ENCODE peak calls at places on chromosomes 5 and 9, in ten cellular contexts. B is neural progenitor cell, Q is Panc1, F is fibroblast of mammary gland, D is PC-3, L is adrenal gland, P is GM12864, J is PC-9, I is GM12865, E is AG09309. Z is an unnamed sample.

GRCh38 chr9:116565986-116566385 is 121.1 kb upstream of the TRIM32 start:
- DNase-seq in B (no peak), Q (no peak), F (no peak), D (no peak), L (no peak), P (no peak), J (no peak), I (no peak), E (no peak), Z (no peak)

GRCh38 chr5:6728011-6728794 is 15.0 kb downstream of the TENT4A start:
- DNase-seq in B (peak; percentile 27), Q (no peak), F (no peak), D (no peak), L (no peak), P (peak; percentile 44), J (no peak), I (peak; percentile 84), E (no peak), Z (no peak)

GRCh38 chr5:135739383-135739961 is 95.0 kb upstream of the SLC25A48 start:
- DNase-seq in B (no peak), Q (no peak), F (peak; percentile 4), D (no peak), L (no peak), P (no peak), J (no peak), I (no peak), E (no peak), Z (no peak)

GRCh38 chr9:38346811-38347735 is 45.4 kb upstream of the ALDH1B1 start:
- DNase-seq in B (peak; percentile 47), Q (no peak), F (no peak), D (no peak), L (peak; percentile 11), P (no peak), J (no peak), I (no peak), E (no peak), Z (no peak)

GRCh38 chr9:100167912-100168775 is 69.1 kb downstream of the INVS start:
- DNase-seq in B (peak; percentile 60), Q (no peak), F (peak; percentile 38), D (no peak), L (no peak), P (no peak), J (no peak), I (no peak), E (no peak), Z (peak; percentile 6)

GRCh38 chr9:123929177-123929869 is 603 bp downstream of the DENND1A start:
- DNase-seq in B (peak; percentile 35), Q (no peak), F (no peak), D (no peak), L (peak; percentile 56), P (no peak), J (no peak), I (peak; percentile 66), E (no peak), Z (no peak)

GRCh38 chr9:92291577-92291976 is 1.9 kb downstream of the IARS1 start:
- DNase-seq in B (no peak), Q (no peak), F (no peak), D (no peak), L (no peak), P (no peak), J (no peak), I (no peak), E (no peak), Z (no peak)

GRCh38 chr5:98651715-98652114 is 121.7 kb upstream of the RGMB start:
- DNase-seq in B (no peak), Q (no peak), F (peak; percentile 23), D (peak; percentile 29), L (no peak), P (no peak), J (no peak), I (no peak), E (no peak), Z (no peak)

GRCh38 chr5:81750308-81751008 is 439 bp downstream of the SSBP2 start:
- DNase-seq in B (peak; percentile 56), Q (no peak), F (no peak), D (no peak), L (no peak), P (no peak), J (no peak), I (peak; percentile 40), E (no peak), Z (no peak)
- TF ChIP-seq CTCF in B (no peak), Q (no peak), F (no peak), D (no peak), L (no peak), P (no peak), J (no peak), I (no peak), E (no peak), Z (no peak)

DNA sequence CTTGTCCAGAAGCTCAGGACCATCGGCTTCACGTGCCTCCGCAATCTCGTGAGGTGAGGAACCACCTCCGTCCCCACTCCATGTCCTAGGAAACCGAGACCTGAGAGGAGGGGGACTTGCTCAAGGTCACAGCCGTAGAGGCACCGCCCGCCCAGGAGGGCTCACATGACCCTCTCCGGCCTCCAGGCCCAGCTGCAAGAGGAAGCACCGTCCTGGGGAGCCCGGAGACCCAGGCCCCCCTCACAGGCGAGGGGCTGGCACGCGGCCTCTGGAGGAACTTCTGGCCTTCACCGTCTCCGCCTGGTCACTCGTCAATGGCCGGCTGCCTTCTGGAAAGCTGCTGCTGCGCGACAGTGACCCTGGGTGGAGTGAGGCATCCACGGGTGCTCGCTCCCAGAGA is 24.2 kb downstream of the FAM78A start:
- DNase-seq in B (no peak), Q (no peak), F (no peak), D (no peak), L (no peak), P (no peak), J (no peak), I (no peak), E (no peak), Z (no peak)
- H3K4me3 ChIP-seq in B (no peak overlapping the region), Q (no peak overlapping the region), F (no peak overlapping the region), D (no peak overlapping the region), L (peak overlapping the region; percentile 19), P (peak overlapping the region; percentile 62), J (no peak overlapping the region), I (peak overlapping the region; percentile 78), E (no peak overlapping the region), Z (no peak overlapping the region)

GRCh38 chr5:38994329-38994927 is 79.8 kb downstream of the RICTOR start:
- DNase-seq in B (peak; percentile 59), Q (no peak), F (peak; percentile 79), D (peak; percentile 89), L (peak; percentile 40), P (peak; percentile 15), J (peak; percentile 73), I (no peak), E (peak; percentile 57), Z (peak; percentile 84)
- TF ChIP-seq CTCF in B (peak; percentile 52), Q (peak; percentile 57), F (peak; percentile 66), D (peak; percentile 82), L (peak; percentile 54), P (peak; percentile 41), J (peak; percentile 80), I (no peak), E (peak; percentile 66), Z (peak; percentile 53)

GRCh38 chr9:128653941-128654340 is 2.7 kb downstream of the DYNC2I2 start:
- DNase-seq in B (no peak), Q (no peak), F (no peak), D (no peak), L (no peak), P (no peak), J (no peak), I (no peak), E (no peak), Z (no peak)

GRCh38 chr9:128656416-128657343 is at the start of gene DYNC2I2:
- DNase-seq in B (peak; percentile 99), Q (peak; percentile 56), F (peak; percentile 88), D (peak; percentile 91), L (peak; percentile 98), P (peak; percentile 66), J (peak; percentile 80), I (peak; percentile 93), E (peak; percentile 67), Z (peak; percentile 95)

GRCh38 chr9:128654481-128654880 is 2.2 kb downstream of the DYNC2I2 start:
- DNase-seq in B (no peak), Q (no peak), F (no peak), D (no peak), L (no peak), P (no peak), J (no peak), I (no peak), E (no peak), Z (no peak)

GRCh38 chr9:128657796-128658195 is 1.1 kb upstream of the DYNC2I2 start:
- DNase-seq in B (no peak), Q (no peak), F (no peak), D (no peak), L (no peak), P (no peak), J (no peak), I (no peak), E (no peak), Z (no peak)

GRCh38 chr9:128657344-128657704 is 677 bp upstream of the DYNC2I2 start:
- DNase-seq in B (no peak), Q (no peak), F (no peak), D (no peak), L (no peak), P (no peak), J (no peak), I (no peak), E (no peak), Z (no peak)
- H3K4me3 ChIP-seq in B (no peak overlapping the region), Q (peak overlapping the region; percentile 64), F (no peak overlapping the region), D (peak overlapping the region; percentile 87), L (peak overlapping the region; percentile 92), P (no peak overlapping the region), J (peak overlapping the region; percentile 99), I (peak overlapping the region; percentile 77), E (no peak overlapping the region), Z (no peak overlapping the region)

GRCh38 chr5:180787025-180787424 is 15.6 kb downstream of the MGAT1 start:
- DNase-seq in B (peak; percentile 42), Q (no peak), F (peak; percentile 22), D (no peak), L (no peak), P (no peak), J (no peak), I (no peak), E (no peak), Z (no peak)
- TF ChIP-seq CTCF in B (peak; percentile 38), Q (no peak), F (no peak), D (no peak), L (no peak), P (no peak), J (no peak), I (no peak), E (no peak), Z (no peak)

DNA sequence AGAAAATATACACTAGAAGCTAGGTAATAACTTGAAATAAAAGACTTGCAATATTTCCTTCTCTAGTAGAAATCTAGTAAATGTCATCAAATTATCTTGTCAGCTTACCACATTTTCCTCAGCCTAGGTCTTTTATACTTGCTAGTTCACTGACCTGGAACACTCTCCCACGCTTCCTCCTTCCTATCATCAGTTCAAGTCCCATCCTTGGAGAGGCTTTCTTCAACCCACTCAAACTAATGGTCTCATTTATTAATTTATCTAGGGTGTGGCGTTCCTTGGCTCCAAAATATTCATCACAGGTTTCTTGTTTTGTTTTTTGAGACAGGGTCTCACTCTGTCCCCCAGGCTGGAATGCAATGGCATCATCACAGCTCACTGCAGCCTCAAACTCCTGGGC is 2.9 kb downstream of the FAM13B start:
- DNase-seq in B (no peak), Q (no peak), F (no peak), D (no peak), L (no peak), P (no peak), J (no peak), I (no peak), E (no peak), Z (no peak)
- H3K4me3 ChIP-seq in B (no peak overlapping the region), Q (no peak overlapping the region), F (no peak overlapping the region), D (no peak overlapping the region), L (no peak overlapping the region), P (peak overlapping the region; percentile 89), J (no peak overlapping the region), I (peak overlapping the region; percentile 74), E (no peak overlapping the region), Z (no peak overlapping the region)